ENCODE peak calls at places on chromosome 11, in five cellular contexts. J is CD4-positive, alpha-beta T cell; M is ascending aorta; P is heart right ventricle; H is spleen. A is an unnamed sample.

GRCh38 chr11:65530157-65530496 is 5.2 kb downstream of the SCYL1 start:
- DNase-seq in J (no peak), M (no peak), P (no peak), H (no peak), A (no peak)

GRCh38 chr11:81647374-81647773 is 1086.3 kb downstream of the FAM181B start:
- DNase-seq in J (no peak), M (no peak), P (no peak), H (no peak), A (no peak)

GRCh38 chr11:5368502-5369043 is 15.0 kb upstream of the OR51M1 start:
- DNase-seq in J (no peak), M (no peak), P (no peak), H (no peak), A (no peak)

GRCh38 chr11:86727105-86727504 is 54.7 kb upstream of the ME3 start:
- DNase-seq in J (no peak), M (no peak), P (no peak), H (no peak), A (no peak)

GRCh38 chr11:859394-860131 is 16.9 kb downstream of the TSPAN4 start:
- DNase-seq in J (no peak), M (no peak), P (peak; percentile 79), H (no peak), A (no peak)

GRCh38 chr11:87006035-87006434 is 31.7 kb upstream of the TMEM135 start:
- DNase-seq in J (no peak), M (no peak), P (no peak), H (no peak), A (no peak)

GRCh38 chr11:72951815-72952340 is 137.7 kb downstream of the ATG16L2 start:
- DNase-seq in J (no peak), M (no peak), P (no peak), H (no peak), A (no peak)

GRCh38 chr11:78940500-78941225 is 366.0 kb upstream of the NARS2 start:
- DNase-seq in J (no peak), M (no peak), P (no peak), H (no peak), A (no peak)

GRCh38 chr11:6298605-6299004 is 21.7 kb downstream of the CAVIN3 start:
- DNase-seq in J (no peak), M (no peak), P (peak; percentile 33), H (no peak), A (no peak)

GRCh38 chr11:69443968-69444364 is 37.5 kb upstream of the LINC01488 start:
- DNase-seq in J (no peak), M (no peak), P (peak; percentile 48), H (peak; percentile 63), A (no peak)

GRCh38 chr11:45805305-45806071 is 539 bp downstream of the SLC35C1 start:
- DNase-seq in J (no peak), M (no peak), P (peak; percentile 50), H (peak; percentile 86), A (peak; percentile 33)

GRCh38 chr11:44977493-44977984 is 26.9 kb upstream of the TP53I11 start:
- DNase-seq in J (no peak), M (no peak), P (no peak), H (no peak), A (no peak)

GRCh38 chr11:12831471-12832202 is 157.4 kb downstream of the TEAD1 start:
- DNase-seq in J (no peak), M (no peak), P (no peak), H (no peak), A (no peak)

DNA sequence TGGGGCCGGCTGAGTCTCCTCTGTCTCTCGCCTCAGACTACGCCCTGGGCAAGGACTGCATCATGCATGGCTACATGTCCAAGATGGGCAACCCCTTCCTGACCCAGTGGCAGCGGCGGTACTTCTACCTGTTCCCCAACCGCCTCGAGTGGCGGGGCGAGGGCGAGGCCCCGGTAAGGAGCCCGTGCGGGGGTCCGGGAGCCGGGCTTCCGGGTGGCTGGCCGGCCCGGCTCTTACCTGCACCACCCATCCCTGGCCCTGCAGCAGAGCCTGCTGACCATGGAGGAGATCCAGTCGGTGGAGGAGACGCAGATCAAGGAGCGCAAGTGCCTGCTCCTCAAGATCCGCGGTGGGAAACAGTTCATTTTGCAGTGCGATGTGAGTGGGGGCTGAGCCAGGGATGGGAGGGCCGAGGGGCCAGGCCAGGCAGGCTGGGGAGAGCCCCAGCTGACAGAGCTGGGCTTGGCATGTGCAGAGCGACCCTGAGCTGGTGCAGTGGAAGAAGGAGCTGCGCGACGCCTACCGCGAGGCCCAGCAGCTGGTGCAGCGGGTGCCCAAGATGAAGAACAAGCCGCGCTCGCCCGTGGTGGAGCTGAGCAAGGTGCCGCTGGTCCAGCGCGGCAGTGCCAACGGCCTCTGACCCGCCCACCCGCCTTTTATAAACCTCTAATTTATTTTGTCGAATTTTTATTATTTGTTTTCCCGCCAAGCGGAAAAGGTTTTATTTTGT is 4.1 kb upstream of the ANKRD13D start:
- DNase-seq in J (no peak), M (no peak), P (no peak), H (peak; percentile 88), A (no peak)
- H3K27ac ChIP-seq in J (peak overlapping the region; percentile 35), M (peak overlapping the region; percentile 13), P (peak overlapping the region; percentile 98), H (peak overlapping the region; percentile 96), A (no peak overlapping the region)

GRCh38 chr11:2578006-2578933 is 121.5 kb downstream of the KCNQ1OT1 start:
- DNase-seq in J (no peak), M (peak; percentile 7), P (no peak), H (peak; percentile 67), A (no peak)
- H3K27ac ChIP-seq in J (no peak overlapping the region), M (no peak overlapping the region), P (no peak overlapping the region), H (no peak overlapping the region), A (no peak overlapping the region)

GRCh38 chr11:115930276-115930675 is 426.1 kb upstream of the CADM1 start:
- DNase-seq in J (no peak), M (no peak), P (no peak), H (no peak), A (no peak)
- H3K27ac ChIP-seq in J (no peak overlapping the region), M (no peak overlapping the region), P (no peak overlapping the region), H (no peak overlapping the region), A (no peak overlapping the region)

DNA sequence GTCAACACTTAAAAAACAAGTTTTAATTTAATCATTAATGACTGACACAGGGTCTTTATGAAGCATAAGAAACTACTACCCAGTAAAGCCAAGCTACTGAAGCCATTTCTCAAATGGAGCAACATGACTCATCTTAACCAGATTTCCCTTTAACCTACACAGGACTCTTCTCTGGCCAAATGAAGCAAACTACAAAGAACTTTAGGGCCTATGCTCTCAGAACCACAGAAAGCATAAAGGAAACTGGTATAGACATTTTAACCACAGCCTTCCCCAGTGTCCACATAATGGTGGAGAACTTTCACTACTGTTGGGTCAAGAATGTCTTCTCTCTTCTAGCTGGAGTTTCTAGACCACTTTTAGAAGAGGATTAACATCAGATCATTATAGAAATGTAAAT is 34.6 kb downstream of the ALG9 start:
- DNase-seq in J (no peak), M (no peak), P (no peak), H (no peak), A (no peak)
- H3K27ac ChIP-seq in J (no peak overlapping the region), M (no peak overlapping the region), P (no peak overlapping the region), H (no peak overlapping the region), A (no peak overlapping the region)

GRCh38 chr11:10911907-10912306 is 54.1 kb upstream of the ZBED5 start:
- DNase-seq in J (no peak), M (no peak), P (no peak), H (no peak), A (no peak)

GRCh38 chr11:10906521-10906920 is 48.7 kb upstream of the ZBED5 start:
- DNase-seq in J (no peak), M (no peak), P (no peak), H (no peak), A (no peak)

GRCh38 chr11:10908215-10908990 is 50.5 kb upstream of the ZBED5 start:
- DNase-seq in J (no peak), M (no peak), P (no peak), H (no peak), A (no peak)

GRCh38 chr11:10913075-10913474 is 55.2 kb upstream of the ZBED5 start:
- DNase-seq in J (no peak), M (no peak), P (no peak), H (no peak), A (no peak)

DNA sequence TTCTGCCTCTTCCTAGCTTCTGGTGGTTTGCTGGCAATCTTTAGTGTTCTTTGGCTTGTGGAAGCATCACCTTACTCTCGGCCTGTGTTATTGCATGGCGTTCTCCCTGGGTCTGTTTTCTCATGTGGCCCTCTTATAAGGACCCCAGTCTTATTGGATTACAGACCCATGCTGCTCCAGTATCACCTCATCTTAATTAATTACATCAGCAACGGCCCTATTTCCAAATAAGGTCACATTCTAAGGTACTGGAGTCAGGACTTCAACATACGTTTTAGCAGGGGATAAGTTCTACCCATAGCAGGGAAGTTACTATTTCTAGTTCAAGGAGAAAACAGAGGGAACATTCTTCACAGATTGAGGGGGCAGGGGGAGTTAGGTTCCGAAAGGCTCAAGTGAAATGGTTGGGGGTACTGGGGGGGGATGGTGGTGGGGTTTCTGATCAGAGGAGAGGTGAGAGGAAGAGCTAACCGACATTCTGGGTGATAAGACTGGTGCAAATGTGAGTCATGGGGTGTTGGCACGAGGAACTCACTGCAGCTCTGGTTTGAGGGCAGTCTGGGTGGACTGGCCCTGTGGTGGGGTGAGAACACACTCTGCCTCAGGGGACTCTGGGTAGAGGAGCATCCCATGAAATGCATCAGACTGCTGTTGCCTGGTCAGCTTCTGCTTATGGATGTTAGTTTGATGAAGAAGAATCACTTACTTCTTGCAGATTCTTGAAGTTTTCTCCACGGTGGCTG is 51.5 kb upstream of the ZBED5 start:
- DNase-seq in J (no peak), M (no peak), P (no peak), H (no peak), A (no peak)
- H3K27ac ChIP-seq in J (no peak overlapping the region), M (peak overlapping the region; percentile 54), P (no peak overlapping the region), H (no peak overlapping the region), A (no peak overlapping the region)

GRCh38 chr11:27467181-27467913 is 5.2 kb downstream of the LGR4 start:
- DNase-seq in J (no peak), M (no peak), P (no peak), H (no peak), A (no peak)
- H3K27ac ChIP-seq in J (no peak overlapping the region), M (no peak overlapping the region), P (peak overlapping the region; percentile 45), H (no peak overlapping the region), A (no peak overlapping the region)